ENCODE peak calls at places on chromosome 12, in seven cellular contexts. J is GOT3, W is GM23338, B is fibroblast of the conjunctiva, P is EL, Z is retina, F is progenitor cell of endocrine pancreas. U is an unnamed sample.

GRCh38 chr12:117580718-117581062 is 219.3 kb upstream of the NOS1 start:
- DNase-seq in J (no peak), W (peak), B (no peak), P (peak), Z (no peak), F (no peak), U (peak)

GRCh38 chr12:68240079-68240478 is 13.3 kb downstream of the IL22 start:
- DNase-seq in J (peak), W (no peak), B (no peak), P (peak), Z (no peak), F (no peak), U (no peak)

GRCh38 chr12:70812124-70812523 is 108.4 kb downstream of the PTPRR start:
- DNase-seq in J (no peak), W (no peak), B (no peak), P (no peak), Z (no peak), F (no peak), U (no peak)

GRCh38 chr12:24069532-24070395 is 120.3 kb upstream of the SOX5 start:
- DNase-seq in J (no peak), W (peak), B (no peak), P (no peak), Z (peak), F (peak), U (peak)

GRCh38 chr12:110498984-110499706 is 2.8 kb downstream of the VPS29 start:
- DNase-seq in J (no peak), W (no peak), B (no peak), P (peak), Z (no peak), F (no peak), U (no peak)

GRCh38 chr12:24661657-24662096 is 287.2 kb downstream of the BCAT1 start:
- DNase-seq in J (peak), W (no peak), B (peak), P (peak), Z (no peak), F (no peak), U (no peak)

GRCh38 chr12:122732170-122732569 is 1.5 kb upstream of the HCAR1 start:
- DNase-seq in J (no peak), W (no peak), B (no peak), P (no peak), Z (no peak), F (no peak), U (no peak)

GRCh38 chr12:122063691-122064033 is 14.9 kb upstream of the MLXIP start:
- DNase-seq in J (no peak), W (no peak), B (no peak), P (no peak), Z (no peak), F (no peak), U (no peak)

GRCh38 chr12:59113831-59114273 is 193.5 kb upstream of the LRIG3 start:
- DNase-seq in J (peak), W (peak), B (peak), P (peak), Z (peak), F (peak), U (peak)

GRCh38 chr12:76340680-76341435 is 7.4 kb downstream of the BBS10 start:
- DNase-seq in J (no peak), W (no peak), B (no peak), P (no peak), Z (no peak), F (no peak), U (no peak)